ENCODE peak calls at places on chromosome 19, in eight cellular contexts. One of them, this sample, is unnamed.

GRCh38 chr19:20558011-20558410 is 7.6 kb downstream of the ZNF737 start:
- DNase-seq in AG10803: no peak
- DNase-seq in CD8-positive, alpha-beta T cell: no peak
- DNase-seq in endodermal cell: peak; percentile 73
- DNase-seq in activated B cell treated with CpG ODN at 0.5 μM for 24 hours: no peak
- DNase-seq in cardiac fibroblast: no peak
- DNase-seq in body of pancreas: peak; percentile 17
- DNase-seq in lower lobe of right lung: no peak
- DNase-seq in this sample: no peak

GRCh38 chr19:19059837-19060611 is 3.8 kb upstream of the SLC25A42 start:
- DNase-seq in AG10803: no peak
- DNase-seq in activated B cell treated with CpG ODN at 0.5 μM for 24 hours: no peak
- DNase-seq in CD8-positive, alpha-beta T cell: no peak
- DNase-seq in lower lobe of right lung: peak; percentile 68
- DNase-seq in body of pancreas: no peak
- DNase-seq in cardiac fibroblast: no peak
- DNase-seq in endodermal cell: no peak
- DNase-seq in this sample: no peak

GRCh38 chr19:52171321-52172169 is at the start of gene ZNF836:
- DNase-seq in cardiac fibroblast: peak; percentile 72
- DNase-seq in AG10803: peak; percentile 64
- DNase-seq in endodermal cell: peak; percentile 96
- DNase-seq in lower lobe of right lung: peak; percentile 93
- DNase-seq in CD8-positive, alpha-beta T cell: peak; percentile 85
- DNase-seq in body of pancreas: peak; percentile 93
- DNase-seq in activated B cell treated with CpG ODN at 0.5 μM for 24 hours: peak; percentile 80
- DNase-seq in this sample: peak; percentile 65

GRCh38 chr19:28485300-28485699 is 727.7 kb downstream of the UQCRFS1 start:
- DNase-seq in endodermal cell: no peak
- DNase-seq in CD8-positive, alpha-beta T cell: no peak
- DNase-seq in cardiac fibroblast: peak; percentile 10
- DNase-seq in body of pancreas: peak; percentile 16
- DNase-seq in AG10803: no peak
- DNase-seq in activated B cell treated with CpG ODN at 0.5 μM for 24 hours: no peak
- DNase-seq in lower lobe of right lung: peak; percentile 51
- DNase-seq in this sample: no peak

GRCh38 chr19:6765738-6766356 is 1.4 kb downstream of the SH2D3A start:
- DNase-seq in CD8-positive, alpha-beta T cell: no peak
- DNase-seq in endodermal cell: peak; percentile 97
- DNase-seq in activated B cell treated with CpG ODN at 0.5 μM for 24 hours: no peak
- DNase-seq in body of pancreas: peak; percentile 98
- DNase-seq in AG10803: no peak
- DNase-seq in cardiac fibroblast: no peak
- DNase-seq in lower lobe of right lung: peak; percentile 95
- DNase-seq in this sample: no peak

GRCh38 chr19:16429066-16429758 is 42.6 kb downstream of the EPS15L1 start:
- DNase-seq in body of pancreas: peak; percentile 62
- DNase-seq in CD8-positive, alpha-beta T cell: no peak
- DNase-seq in activated B cell treated with CpG ODN at 0.5 μM for 24 hours: no peak
- DNase-seq in AG10803: no peak
- DNase-seq in cardiac fibroblast: no peak
- DNase-seq in endodermal cell: no peak
- DNase-seq in lower lobe of right lung: peak; percentile 75
- DNase-seq in this sample: no peak

GRCh38 chr19:14333101-14333871 is 48.0 kb upstream of the ADGRE5 start:
- DNase-seq in CD8-positive, alpha-beta T cell: no peak
- DNase-seq in activated B cell treated with CpG ODN at 0.5 μM for 24 hours: no peak
- DNase-seq in cardiac fibroblast: peak; percentile 23
- DNase-seq in lower lobe of right lung: no peak
- DNase-seq in body of pancreas: no peak
- DNase-seq in AG10803: no peak
- DNase-seq in endodermal cell: peak; percentile 77
- DNase-seq in this sample: no peak

GRCh38 chr19:17797397-17798201 is 2.7 kb downstream of the B3GNT3 start:
- DNase-seq in endodermal cell: no peak
- DNase-seq in AG10803: no peak
- DNase-seq in lower lobe of right lung: no peak
- DNase-seq in body of pancreas: peak; percentile 90
- DNase-seq in cardiac fibroblast: peak; percentile 31
- DNase-seq in CD8-positive, alpha-beta T cell: no peak
- DNase-seq in activated B cell treated with CpG ODN at 0.5 μM for 24 hours: no peak
- DNase-seq in this sample: no peak

GRCh38 chr19:35266904-35267817 is 1.6 kb upstream of the USF2 start:
- DNase-seq in cardiac fibroblast: no peak
- DNase-seq in lower lobe of right lung: peak; percentile 74
- DNase-seq in endodermal cell: peak; percentile 76
- DNase-seq in activated B cell treated with CpG ODN at 0.5 μM for 24 hours: peak; percentile 57
- DNase-seq in AG10803: peak; percentile 15
- DNase-seq in CD8-positive, alpha-beta T cell: no peak
- DNase-seq in body of pancreas: peak; percentile 53
- DNase-seq in this sample: no peak

GRCh38 chr19:17620696-17621095 is 65.2 kb downstream of the COLGALT1 start:
- DNase-seq in body of pancreas: no peak
- DNase-seq in activated B cell treated with CpG ODN at 0.5 μM for 24 hours: no peak
- DNase-seq in endodermal cell: no peak
- DNase-seq in cardiac fibroblast: no peak
- DNase-seq in CD8-positive, alpha-beta T cell: no peak
- DNase-seq in AG10803: no peak
- DNase-seq in lower lobe of right lung: peak; percentile 15
- DNase-seq in this sample: no peak

GRCh38 chr19:51547397-51548212 is 16.1 kb upstream of the SIGLEC6 start:
- DNase-seq in cardiac fibroblast: peak; percentile 11
- DNase-seq in lower lobe of right lung: no peak
- DNase-seq in activated B cell treated with CpG ODN at 0.5 μM for 24 hours: no peak
- DNase-seq in CD8-positive, alpha-beta T cell: no peak
- DNase-seq in AG10803: no peak
- DNase-seq in body of pancreas: no peak
- DNase-seq in endodermal cell: no peak
- DNase-seq in this sample: no peak

GRCh38 chr19:50230379-50231351 is 27.2 kb downstream of the MYH14 start:
- DNase-seq in CD8-positive, alpha-beta T cell: no peak
- DNase-seq in endodermal cell: peak; percentile 91
- DNase-seq in cardiac fibroblast: no peak
- DNase-seq in body of pancreas: no peak
- DNase-seq in lower lobe of right lung: no peak
- DNase-seq in AG10803: no peak
- DNase-seq in activated B cell treated with CpG ODN at 0.5 μM for 24 hours: no peak
- DNase-seq in this sample: no peak
- TF ChIP-seq CTCF in CD8-positive, alpha-beta T cell: no peak
- TF ChIP-seq CTCF in endodermal cell: peak; percentile 82
- TF ChIP-seq CTCF in cardiac fibroblast: no peak
- TF ChIP-seq CTCF in body of pancreas: no peak
- TF ChIP-seq CTCF in lower lobe of right lung: no peak
- TF ChIP-seq CTCF in AG10803: no peak
- TF ChIP-seq CTCF in activated B cell treated with CpG ODN at 0.5 μM for 24 hours: no peak
- TF ChIP-seq CTCF in this sample: no peak

GRCh38 chr19:48806518-48806817 is 4.4 kb downstream of the BCAT2 start:
- DNase-seq in activated B cell treated with CpG ODN at 0.5 μM for 24 hours: no peak
- DNase-seq in endodermal cell: peak; percentile 89
- DNase-seq in body of pancreas: no peak
- DNase-seq in AG10803: no peak
- DNase-seq in CD8-positive, alpha-beta T cell: no peak
- DNase-seq in cardiac fibroblast: no peak
- DNase-seq in lower lobe of right lung: no peak
- DNase-seq in this sample: peak; percentile 75

GRCh38 chr19:48805452-48805851 is 5.4 kb downstream of the BCAT2 start:
- DNase-seq in activated B cell treated with CpG ODN at 0.5 μM for 24 hours: no peak
- DNase-seq in endodermal cell: no peak
- DNase-seq in cardiac fibroblast: no peak
- DNase-seq in AG10803: no peak
- DNase-seq in body of pancreas: no peak
- DNase-seq in lower lobe of right lung: no peak
- DNase-seq in CD8-positive, alpha-beta T cell: no peak
- DNase-seq in this sample: no peak

GRCh38 chr19:48806818-48807589 is 3.8 kb downstream of the BCAT2 start:
- DNase-seq in body of pancreas: peak; percentile 49
- DNase-seq in endodermal cell: peak; percentile 76
- DNase-seq in CD8-positive, alpha-beta T cell: no peak
- DNase-seq in lower lobe of right lung: no peak
- DNase-seq in activated B cell treated with CpG ODN at 0.5 μM for 24 hours: no peak
- DNase-seq in AG10803: peak; percentile 37
- DNase-seq in cardiac fibroblast: peak; percentile 60
- DNase-seq in this sample: no peak

GRCh38 chr19:48810151-48810550 is 678 bp downstream of the BCAT2 start:
- DNase-seq in cardiac fibroblast: no peak
- DNase-seq in activated B cell treated with CpG ODN at 0.5 μM for 24 hours: no peak
- DNase-seq in lower lobe of right lung: no peak
- DNase-seq in CD8-positive, alpha-beta T cell: no peak
- DNase-seq in body of pancreas: no peak
- DNase-seq in AG10803: no peak
- DNase-seq in endodermal cell: no peak
- DNase-seq in this sample: no peak

DNA sequence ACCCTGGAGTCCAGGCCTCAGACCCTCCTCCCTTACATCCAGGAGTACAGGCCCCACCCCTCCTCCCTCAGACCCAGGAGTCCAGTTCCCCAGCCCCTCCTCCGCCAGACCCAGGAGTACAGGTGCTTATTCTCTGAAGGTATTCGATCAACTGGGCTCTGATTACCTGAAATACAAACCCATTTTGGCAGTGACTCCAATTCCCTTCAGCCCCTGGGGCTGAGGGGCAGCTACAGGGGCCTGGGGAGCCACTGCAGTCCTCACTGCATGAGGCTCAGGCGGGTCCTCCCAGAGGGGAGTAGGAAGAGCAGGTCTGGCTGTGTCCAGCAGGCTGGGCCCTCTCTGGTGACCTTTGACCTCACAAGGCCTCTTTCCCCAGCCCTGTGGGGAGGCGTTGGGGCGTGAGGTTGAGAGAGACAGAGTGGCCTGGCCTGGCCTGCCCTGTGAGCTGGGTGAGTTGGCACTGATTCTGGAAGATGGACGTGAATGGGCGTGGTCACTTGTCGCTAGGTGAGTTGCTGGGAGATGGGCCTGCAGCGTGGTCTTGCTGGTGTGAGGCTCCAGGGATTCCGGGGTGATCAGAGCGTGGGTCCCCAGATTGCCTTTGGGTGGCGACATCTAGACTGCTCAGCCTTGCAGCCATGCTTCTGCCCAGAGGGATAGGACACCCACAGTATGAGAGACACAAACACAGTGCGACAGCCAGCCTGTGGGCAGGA is 3.1 kb downstream of the BCAT2 start:
- DNase-seq in CD8-positive, alpha-beta T cell: no peak
- DNase-seq in AG10803: no peak
- DNase-seq in cardiac fibroblast: no peak
- DNase-seq in body of pancreas: no peak
- DNase-seq in lower lobe of right lung: no peak
- DNase-seq in endodermal cell: peak; percentile 73
- DNase-seq in activated B cell treated with CpG ODN at 0.5 μM for 24 hours: no peak
- DNase-seq in this sample: no peak
- TF ChIP-seq CTCF in CD8-positive, alpha-beta T cell: no peak
- TF ChIP-seq CTCF in AG10803: no peak
- TF ChIP-seq CTCF in cardiac fibroblast: no peak
- TF ChIP-seq CTCF in body of pancreas: no peak
- TF ChIP-seq CTCF in lower lobe of right lung: no peak
- TF ChIP-seq CTCF in endodermal cell: no peak
- TF ChIP-seq CTCF in activated B cell treated with CpG ODN at 0.5 μM for 24 hours: no peak
- TF ChIP-seq CTCF in this sample: peak; percentile 2

DNA sequence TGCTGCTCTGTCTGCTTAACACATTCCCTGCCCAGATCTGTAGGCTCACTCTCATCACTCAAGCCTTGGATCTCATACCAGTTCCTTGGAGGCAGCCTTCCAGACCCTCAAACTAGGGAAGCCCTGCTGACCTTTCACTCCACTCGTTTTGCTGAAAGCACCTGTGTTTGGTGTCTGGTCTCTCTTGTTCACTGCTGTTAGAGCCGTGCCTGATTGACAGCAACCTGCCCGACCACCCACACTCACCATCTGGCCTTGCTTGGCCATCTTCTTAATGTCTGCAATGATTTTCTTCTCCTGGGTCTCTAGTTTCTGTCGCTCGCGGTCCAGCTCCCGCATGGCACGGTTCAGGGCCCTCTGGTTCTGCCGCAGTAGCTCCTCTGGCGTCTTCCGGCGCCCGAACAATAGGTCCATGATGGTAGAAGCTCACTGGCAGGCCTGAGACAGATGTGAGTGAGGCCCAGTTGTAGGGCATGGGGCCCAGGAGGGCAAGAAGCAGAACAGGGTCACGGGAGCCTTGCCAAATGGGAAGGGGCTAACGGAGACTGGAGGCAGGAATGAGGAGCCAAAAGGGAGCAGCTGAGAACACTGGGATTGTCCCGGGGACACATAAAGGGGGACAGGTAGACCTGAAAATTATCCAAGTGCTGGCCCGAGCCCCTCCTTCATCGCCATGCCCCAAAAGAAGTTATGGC is 959 bp downstream of the CHMP2A start:
- DNase-seq in lower lobe of right lung: no peak
- DNase-seq in body of pancreas: peak; percentile 26
- DNase-seq in CD8-positive, alpha-beta T cell: no peak
- DNase-seq in AG10803: no peak
- DNase-seq in endodermal cell: peak; percentile 67
- DNase-seq in activated B cell treated with CpG ODN at 0.5 μM for 24 hours: no peak
- DNase-seq in cardiac fibroblast: no peak
- DNase-seq in this sample: no peak
- TF ChIP-seq CTCF in lower lobe of right lung: no peak
- TF ChIP-seq CTCF in body of pancreas: no peak
- TF ChIP-seq CTCF in CD8-positive, alpha-beta T cell: no peak
- TF ChIP-seq CTCF in AG10803: no peak
- TF ChIP-seq CTCF in endodermal cell: no peak
- TF ChIP-seq CTCF in activated B cell treated with CpG ODN at 0.5 μM for 24 hours: no peak
- TF ChIP-seq CTCF in cardiac fibroblast: no peak
- TF ChIP-seq CTCF in this sample: no peak

DNA sequence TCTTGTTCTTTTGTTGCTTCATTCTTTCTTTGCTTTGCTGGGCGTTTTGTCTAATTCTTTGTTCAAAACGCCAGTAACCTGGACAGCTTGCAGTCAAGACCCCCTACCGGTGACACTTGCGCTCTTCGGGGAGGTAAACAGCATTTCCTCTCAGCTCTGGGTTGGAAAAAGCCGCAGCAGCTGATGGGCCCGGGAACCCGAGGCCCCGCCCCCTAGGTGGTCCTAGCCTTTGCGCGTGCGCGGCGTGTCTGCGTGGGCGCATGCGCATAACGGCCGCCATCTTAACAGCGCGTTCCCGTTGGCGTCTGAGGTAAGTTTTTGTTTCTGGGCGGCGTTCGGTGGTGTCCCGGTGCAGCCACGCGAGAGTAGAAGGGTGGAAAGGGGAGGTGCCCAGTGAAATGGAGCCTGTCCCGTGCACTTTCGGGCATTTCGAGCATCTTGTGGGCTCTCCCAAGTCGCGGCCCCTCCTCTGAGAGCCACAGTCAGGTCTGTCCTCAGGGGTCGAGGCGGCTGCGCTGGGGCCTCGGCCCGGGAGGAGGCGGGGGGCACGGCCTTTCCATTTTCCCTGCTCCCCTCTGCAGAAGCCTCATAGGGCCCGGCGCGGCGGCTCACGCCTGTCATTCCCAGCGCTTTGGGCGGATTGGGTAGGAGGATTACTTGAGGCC is at the start of gene ZNF559:
- DNase-seq in activated B cell treated with CpG ODN at 0.5 μM for 24 hours: peak; percentile 98
- DNase-seq in CD8-positive, alpha-beta T cell: peak; percentile 98
- DNase-seq in AG10803: peak; percentile 94
- DNase-seq in body of pancreas: peak; percentile 90
- DNase-seq in cardiac fibroblast: peak; percentile 98
- DNase-seq in lower lobe of right lung: peak; percentile 94
- DNase-seq in endodermal cell: peak; percentile 98
- DNase-seq in this sample: peak; percentile 65
- TF ChIP-seq CTCF in activated B cell treated with CpG ODN at 0.5 μM for 24 hours: no peak
- TF ChIP-seq CTCF in CD8-positive, alpha-beta T cell: peak; percentile 39
- TF ChIP-seq CTCF in AG10803: peak; percentile 43
- TF ChIP-seq CTCF in body of pancreas: peak; percentile 36
- TF ChIP-seq CTCF in cardiac fibroblast: peak; percentile 31
- TF ChIP-seq CTCF in lower lobe of right lung: peak; percentile 30
- TF ChIP-seq CTCF in endodermal cell: peak; percentile 76
- TF ChIP-seq CTCF in this sample: peak; percentile 23